ENCODE peak calls at places on chromosome 10, in seven cellular contexts. Q is heart right ventricle, U is uterus, I is neural progenitor cell, Z is SK-N-SH, N is A673, G is neuronal stem cell. H is an unnamed sample. For H3K4me1, the result is how much of the 10 kb centered on the place peaks cover.

GRCh38 chr10:48502791-48503190 is 102.1 kb downstream of the ARHGAP22 start:
- DNase-seq in U (no peak), G (no peak), Z (no peak), Q (no peak), I (no peak), N (no peak), H (no peak)

GRCh38 chr10:7258948-7259523 is 151.8 kb downstream of the SFMBT2 start:
- DNase-seq in G (no peak), U (no peak), Z (peak), N (no peak), Q (peak), I (no peak), H (peak)

GRCh38 chr10:30189254-30189583 is 129.8 kb upstream of the JCAD start:
- DNase-seq in G (no peak), Z (no peak), U (no peak), Q (no peak), I (no peak), N (no peak), H (no peak)

GRCh38 chr10:52488606-52489485 is 174.8 kb downstream of the DKK1 start:
- DNase-seq in Z (peak), I (peak), Q (no peak), G (peak), N (peak), U (no peak), H (no peak)

GRCh38 chr10:14153570-14154055 is 177.1 kb downstream of the FRMD4A start:
- DNase-seq in G (no peak), N (peak), Q (peak), U (no peak), I (no peak), Z (no peak), H (no peak)

GRCh38 chr10:93150289-93150688 is 76.6 kb downstream of the CYP26A1 start:
- DNase-seq in Z (no peak), I (no peak), Q (no peak), U (no peak), N (no peak), G (no peak), H (no peak)

GRCh38 chr10:30160431-30160982 is 101.1 kb upstream of the JCAD start:
- DNase-seq in Z (no peak), U (no peak), N (no peak), I (no peak), G (no peak), Q (no peak), H (no peak)

GRCh38 chr10:117163061-117163953 is 25.2 kb upstream of the VAX1 start:
- DNase-seq in G (peak), Z (peak), I (peak), N (peak), Q (no peak), U (no peak), H (no peak)

GRCh38 chr10:85997544-85997943 is 369.1 kb downstream of the GRID1 start:
- DNase-seq in Q (no peak), N (no peak), U (no peak), G (no peak), Z (no peak), I (no peak), H (no peak)

GRCh38 chr10:105073999-105074398 is 432.9 kb downstream of the SORCS3 start:
- DNase-seq in Q (no peak), U (no peak), N (no peak), Z (no peak), I (no peak), G (no peak), H (no peak)

GRCh38 chr10:32112055-32112454 is 55.8 kb upstream of the KIF5B start:
- DNase-seq in I (no peak), G (no peak), Q (no peak), N (peak), U (no peak), Z (no peak), H (no peak)

GRCh38 chr10:116892873-116893685 is 43.8 kb downstream of the ENO4 start:
- DNase-seq in I (peak), Q (no peak), U (no peak), G (no peak), Z (no peak), N (peak), H (no peak)

GRCh38 chr10:73998623-73999622 is 1.0 kb downstream of the VCL start:
- DNase-seq in G (peak), Z (peak), N (peak), U (peak), I (peak), Q (peak), H (peak)

GRCh38 chr10:21078410-21079329 is 181.6 kb upstream of the NEBL start:
- DNase-seq in N (peak), I (peak), Z (peak), U (peak), Q (peak), G (peak), H (peak)

GRCh38 chr10:21079330-21079658 is 182.2 kb upstream of the NEBL start:
- DNase-seq in U (no peak), I (no peak), Q (no peak), N (no peak), G (no peak), Z (no peak), H (no peak)

GRCh38 chr10:21077681-21078080 is 180.6 kb upstream of the NEBL start:
- DNase-seq in G (no peak), I (no peak), Q (no peak), Z (no peak), U (no peak), N (no peak), H (no peak)

GRCh38 chr10:21082206-21082605 is 185.1 kb upstream of the NEBL start:
- DNase-seq in I (no peak), U (no peak), Q (no peak), N (no peak), G (no peak), Z (no peak), H (no peak)

GRCh38 chr10:21080246-21080645 is 183.1 kb upstream of the NEBL start:
- DNase-seq in G (no peak), Q (no peak), I (no peak), Z (no peak), U (no peak), N (no peak), H (no peak)
- H3K27ac ChIP-seq in G (no peak), Q (no peak), I (no peak), Z (no peak), U (no peak), N (no peak), H (no peak)

DNA sequence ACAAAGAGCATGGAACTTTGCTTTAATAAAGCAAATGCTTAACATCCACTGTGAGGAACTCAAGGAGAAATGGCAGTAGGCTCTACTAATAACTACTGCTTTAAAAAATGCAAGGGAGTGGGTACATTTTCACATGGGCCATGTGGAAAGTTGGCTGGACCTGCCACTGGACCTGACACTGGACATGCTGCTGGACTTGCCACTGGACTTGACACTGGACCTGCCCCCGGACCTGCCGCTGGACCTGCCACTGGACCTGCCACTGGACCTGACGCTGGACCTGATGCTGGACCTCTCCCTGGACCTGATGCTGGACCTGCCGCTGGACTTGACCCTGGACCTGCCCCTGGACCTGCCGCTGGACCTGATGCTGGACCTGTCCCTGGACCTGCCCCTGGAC is 32.6 kb downstream of the DIP2C start:
- DNase-seq in U (no peak), I (no peak), N (no peak), G (no peak), Q (no peak), Z (no peak), H (no peak)
- H3K4me3 ChIP-seq in U (no peak), I (no peak), N (no peak), G (no peak), Q (no peak), Z (no peak), H (no peak)

GRCh38 chr10:79224992-79225391 is 122.3 kb upstream of the PPIF start:
- DNase-seq in I (no peak), Z (no peak), G (no peak), Q (no peak), N (no peak), U (no peak), H (no peak)
- H3K4me1 ChIP-seq in I (half or more), Z (under half), G (half or more), Q (under half), N (under half), U (half or more), H (half or more)

DNA sequence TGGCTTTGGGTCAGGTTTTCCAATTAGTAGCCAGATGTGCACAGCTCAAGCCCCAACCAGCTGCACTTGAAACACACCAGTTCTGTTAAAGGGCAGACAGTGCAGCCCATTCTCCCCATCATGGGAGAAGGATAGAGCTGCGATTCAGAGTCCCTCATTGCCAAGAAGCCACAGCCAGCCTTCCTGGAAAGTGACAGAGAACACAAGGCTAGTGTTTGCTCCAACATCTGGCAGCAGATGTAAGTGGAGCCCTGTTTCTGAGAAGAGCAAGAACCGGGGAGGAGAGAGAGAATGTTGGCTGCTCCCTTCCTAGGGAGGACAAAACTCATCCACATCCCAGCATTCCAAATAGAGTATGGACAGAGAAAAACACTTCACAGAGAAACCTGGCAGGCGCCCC is 75.5 kb upstream of the NANOS1 start:
- DNase-seq in G (no peak), U (no peak), Z (no peak), N (no peak), Q (no peak), I (no peak), H (no peak)
- H3K27ac ChIP-seq in G (no peak), U (no peak), Z (no peak), N (no peak), Q (no peak), I (no peak), H (no peak)

DNA sequence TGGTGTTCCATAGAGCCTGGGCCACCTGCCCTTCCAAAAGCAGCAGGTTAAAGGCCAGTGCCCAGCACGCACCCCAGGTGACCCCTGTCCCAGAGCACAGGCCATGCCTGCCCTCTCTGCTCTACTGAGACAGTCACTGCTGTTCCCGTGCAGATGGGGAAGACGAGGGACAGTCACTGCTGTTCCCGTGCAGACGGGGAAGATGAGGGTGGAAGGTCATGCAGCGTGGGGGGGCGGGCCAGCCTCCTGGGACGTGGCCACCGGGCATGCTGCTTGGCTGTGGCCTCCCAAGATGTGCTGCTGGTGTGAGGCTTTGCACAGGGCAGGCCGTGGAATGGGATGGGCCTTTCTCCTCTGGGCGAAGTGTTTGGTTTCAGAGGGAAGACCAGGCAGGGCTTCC is 18.4 kb downstream of the LRRC27 start:
- DNase-seq in Q (no peak), I (no peak), G (no peak), N (no peak), Z (no peak), U (no peak), H (no peak)
- H3K4me3 ChIP-seq in Q (no peak), I (no peak), G (no peak), N (no peak), Z (no peak), U (no peak), H (no peak)

GRCh38 chr10:11672836-11673235 is 61.4 kb upstream of the USP6NL start:
- DNase-seq in Q (no peak), I (no peak), Z (no peak), U (no peak), G (no peak), N (no peak), H (no peak)
- H3K4me1 ChIP-seq in Q (under half), I (under half), Z (under half), U (under half), G (under half), N (under half), H (under half)